ENCODE peak calls at places on chromosomes 7 and 10, in six cellular contexts. Z, L, B, V, P and Q are unnamed samples.

GRCh38 chr10:28840202-28840601 is 162.9 kb downstream of the BAMBI start:
- DNase-seq in Z (no peak), V (no peak), P (no peak), B (no peak), L (no peak), Q (no peak)

GRCh38 chr10:17607603-17608332 is 9.4 kb downstream of the HACD1 start:
- DNase-seq in V (no peak), B (peak), Z (no peak), L (peak), P (no peak), Q (no peak)

GRCh38 chr7:141039366-141039765 is 24.6 kb upstream of the MRPS33 start:
- DNase-seq in P (no peak), V (no peak), B (no peak), L (peak), Z (no peak), Q (no peak)

GRCh38 chr7:33143996-33144718 is 14.8 kb downstream of the BBS9 start:
- DNase-seq in Z (no peak), P (no peak), L (no peak), V (no peak), B (no peak), Q (no peak)

GRCh38 chr7:47885309-47886000 is 62.8 kb downstream of the PKD1L1 start:
- DNase-seq in V (no peak), Z (no peak), P (no peak), L (no peak), B (no peak), Q (no peak)

GRCh38 chr7:135257790-135258189 is 24.2 kb downstream of the STRA8 start:
- DNase-seq in V (no peak), P (no peak), L (no peak), Z (no peak), B (no peak), Q (no peak)

GRCh38 chr10:128958881-128959690 is 508.0 kb upstream of the MGMT start:
- DNase-seq in L (no peak), Z (no peak), V (no peak), B (no peak), P (no peak), Q (no peak)

GRCh38 chr7:105678811-105679495 is 97.7 kb upstream of the EFCAB10 start:
- DNase-seq in P (no peak), B (no peak), Z (no peak), L (no peak), V (no peak), Q (peak)

GRCh38 chr10:62597226-62597625 is 207.3 kb upstream of the ADO start:
- DNase-seq in V (no peak), B (peak), L (no peak), P (no peak), Z (no peak), Q (no peak)

GRCh38 chr10:82861889-82862288 is 986.9 kb downstream of the NRG3 start:
- DNase-seq in L (no peak), V (no peak), Z (no peak), P (no peak), B (no peak), Q (no peak)

GRCh38 chr7:85074-85945 is 107.1 kb upstream of the FAM20C start:
- DNase-seq in Z (no peak), L (no peak), V (no peak), B (no peak), P (no peak), Q (no peak)

GRCh38 chr7:84191261-84191660 is 3.3 kb downstream of the SEMA3A start:
- DNase-seq in B (no peak), Z (no peak), L (no peak), P (no peak), V (no peak), Q (no peak)

GRCh38 chr7:101362334-101363195 is at the start of gene COL26A1:
- DNase-seq in B (no peak), Z (peak), P (peak), L (peak), V (no peak), Q (no peak)

GRCh38 chr10:113709221-113709838 is 29.6 kb downstream of the CASP7 start:
- DNase-seq in V (no peak), L (peak), P (no peak), B (peak), Z (no peak), Q (no peak)

GRCh38 chr10:124063736-124064135 is 29.7 kb downstream of the CHST15 start:
- DNase-seq in B (peak), V (no peak), L (peak), Z (no peak), P (no peak), Q (no peak)

GRCh38 chr7:112481833-112482669 is 1.3 kb downstream of the LSMEM1 start:
- DNase-seq in Z (no peak), L (peak), V (no peak), P (no peak), B (peak), Q (peak)

GRCh38 chr10:49628599-49628998 is 14.8 kb downstream of the CHAT start:
- DNase-seq in Z (no peak), P (no peak), B (no peak), V (no peak), L (no peak), Q (no peak)

GRCh38 chr7:159142730-159143129 is 1.9 kb downstream of the VIPR2 start:
- DNase-seq in L (no peak), B (no peak), V (no peak), P (no peak), Z (no peak), Q (no peak)

GRCh38 chr7:5472432-5473315 is 49.0 kb upstream of the TNRC18 start:
- DNase-seq in V (no peak), L (peak), P (no peak), B (no peak), Z (no peak), Q (no peak)

GRCh38 chr10:77081411-77082010 is 556.1 kb downstream of the KCNMA1 start:
- DNase-seq in B (no peak), V (no peak), L (no peak), Z (no peak), P (no peak), Q (no peak)

GRCh38 chr10:115092555-115093285 is 445 bp upstream of the ATRNL1 start:
- DNase-seq in L (peak), Z (peak), V (no peak), P (peak), B (peak), Q (no peak)

GRCh38 chr7:50690541-50691011 is 92.1 kb downstream of the GRB10 start:
- DNase-seq in P (no peak), B (no peak), Z (peak), L (no peak), V (no peak), Q (no peak)

GRCh38 chr7:99997545-99998137 is 17.8 kb upstream of the ZKSCAN1 start:
- DNase-seq in L (no peak), B (no peak), P (no peak), Z (no peak), V (no peak), Q (no peak)

GRCh38 chr7:131173148-131173890 is 154.4 kb upstream of the MKLN1 start:
- DNase-seq in L (peak), P (no peak), Z (no peak), V (no peak), B (peak), Q (no peak)

GRCh38 chr7:98216941-98217622 is 5.8 kb downstream of the BHLHA15 start:
- DNase-seq in V (no peak), L (no peak), Z (no peak), P (no peak), B (no peak), Q (no peak)

GRCh38 chr7:104922187-104923009 is 91.6 kb upstream of the KMT2E start:
- DNase-seq in B (peak), P (no peak), V (no peak), Z (no peak), L (no peak), Q (no peak)

GRCh38 chr7:32070051-32070405 is 179 bp downstream of the PDE1C start:
- DNase-seq in B (no peak), L (no peak), P (no peak), V (no peak), Z (no peak), Q (no peak)

GRCh38 chr7:138738114-138738513 is 37.0 kb upstream of the SVOPL start:
- DNase-seq in Z (no peak), B (no peak), V (no peak), L (no peak), P (no peak), Q (no peak)

GRCh38 chr7:99102809-99103690 is 40.9 kb downstream of the SMURF1 start:
- DNase-seq in B (peak), P (no peak), V (no peak), L (peak), Z (no peak), Q (no peak)

GRCh38 chr7:193538-194256 is 1.3 kb downstream of the FAM20C start:
- DNase-seq in B (no peak), P (no peak), V (no peak), Z (no peak), L (no peak), Q (no peak)

GRCh38 chr7:22791204-22792158 is 31.2 kb downstream of the TOMM7 start:
- DNase-seq in B (peak), L (peak), V (no peak), P (no peak), Z (no peak), Q (no peak)

GRCh38 chr7:111312966-111313365 is 222.0 kb downstream of the LRRN3 start:
- DNase-seq in P (no peak), L (peak), B (peak), Z (no peak), V (no peak), Q (no peak)

GRCh38 chr7:75599244-75599771 is 107.2 kb downstream of the SPDYE5 start:
- DNase-seq in V (no peak), P (no peak), B (no peak), L (no peak), Z (peak), Q (no peak)

DNA sequence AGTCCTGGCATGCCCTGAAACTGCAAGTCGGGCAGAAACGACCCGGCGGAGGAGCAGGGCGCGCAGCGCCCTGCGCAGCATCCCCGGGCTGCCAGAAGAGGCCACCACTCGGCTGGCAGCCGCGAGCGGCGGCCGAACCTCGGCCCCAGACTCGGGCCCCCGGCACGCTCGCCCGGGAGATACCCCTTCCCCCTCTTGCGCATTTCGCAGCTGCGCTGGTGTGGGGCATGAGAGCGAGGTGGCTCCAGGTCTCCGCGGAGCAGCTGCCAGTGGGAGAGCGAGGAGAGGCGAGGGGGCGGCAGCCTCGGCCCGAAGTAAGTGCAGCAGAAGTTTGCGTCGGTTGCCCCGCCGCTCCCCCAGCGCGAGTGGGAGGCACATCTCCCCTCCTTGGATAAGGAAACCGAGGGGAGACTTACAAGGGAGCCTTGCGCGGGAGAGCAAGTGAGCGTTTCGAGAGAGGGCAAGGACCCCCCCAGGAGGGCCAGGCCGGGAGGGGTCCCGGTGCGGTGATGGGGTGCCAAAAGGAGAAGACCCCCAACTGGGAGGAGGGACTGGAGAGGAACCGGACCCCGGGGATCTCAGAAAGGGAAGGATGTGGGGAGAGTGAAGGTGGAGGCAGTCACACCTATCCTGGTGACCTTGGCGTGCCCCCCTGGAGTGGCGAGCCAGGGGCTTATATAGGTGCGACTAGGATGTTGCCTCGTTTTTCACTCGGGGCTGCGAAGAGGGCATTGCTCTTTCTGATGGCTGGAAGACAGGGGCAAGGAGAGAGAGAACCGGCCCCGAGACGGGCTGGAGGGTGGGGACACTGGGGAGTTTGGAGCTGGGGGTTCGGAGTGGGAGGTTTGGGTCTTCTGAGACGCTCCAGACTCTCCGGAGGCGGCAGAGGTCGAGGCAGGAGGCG is 256.3 kb downstream of the OTUD1 start:
- DNase-seq in Z (no peak), P (peak), V (no peak), B (no peak), L (no peak), Q (no peak)
- TF ChIP-seq CTCF in Z (no peak), P (no peak), V (no peak), B (no peak), L (no peak), Q (no peak)

GRCh38 chr10:25682203-25682950 is 251.7 kb upstream of the MYO3A start:
- DNase-seq in P (no peak), Z (no peak), L (peak), V (no peak), B (peak), Q (no peak)
- TF ChIP-seq CTCF in P (peak), Z (peak), L (peak), V (no peak), B (peak), Q (no peak)

GRCh38 chr7:38413784-38414183 is 140.3 kb upstream of the TARP start:
- DNase-seq in B (no peak), L (no peak), V (no peak), P (no peak), Z (no peak), Q (no peak)

GRCh38 chr7:38410056-38410455 is 136.6 kb upstream of the TARP start:
- DNase-seq in P (no peak), L (no peak), V (no peak), B (no peak), Z (no peak), Q (no peak)

GRCh38 chr7:38409524-38409923 is 136.1 kb upstream of the TARP start:
- DNase-seq in V (no peak), Z (no peak), L (no peak), P (no peak), B (no peak), Q (no peak)

DNA sequence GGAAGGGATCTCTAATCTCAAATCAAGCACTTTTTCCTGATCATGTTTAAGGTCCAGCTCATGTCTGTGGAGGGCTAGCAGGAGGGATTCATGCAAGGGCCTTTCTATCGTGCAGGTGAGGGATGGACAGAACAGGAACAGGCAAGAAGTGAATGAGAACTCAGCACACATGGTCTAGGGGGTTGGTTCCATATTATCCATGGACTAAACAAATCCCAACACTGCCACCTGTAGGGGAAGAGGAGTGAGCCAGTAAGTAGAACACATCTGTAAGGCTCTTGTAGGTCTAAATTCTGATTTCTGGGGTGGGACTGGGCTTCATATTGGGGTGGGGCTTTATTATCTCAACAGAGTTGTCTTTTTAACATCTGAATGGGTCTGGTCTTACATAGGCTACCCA is 138.0 kb upstream of the TARP start:
- DNase-seq in B (peak), Z (no peak), P (no peak), L (peak), V (no peak), Q (no peak)
- TF ChIP-seq CTCF in B (peak), Z (peak), P (no peak), L (no peak), V (no peak), Q (no peak)

DNA sequence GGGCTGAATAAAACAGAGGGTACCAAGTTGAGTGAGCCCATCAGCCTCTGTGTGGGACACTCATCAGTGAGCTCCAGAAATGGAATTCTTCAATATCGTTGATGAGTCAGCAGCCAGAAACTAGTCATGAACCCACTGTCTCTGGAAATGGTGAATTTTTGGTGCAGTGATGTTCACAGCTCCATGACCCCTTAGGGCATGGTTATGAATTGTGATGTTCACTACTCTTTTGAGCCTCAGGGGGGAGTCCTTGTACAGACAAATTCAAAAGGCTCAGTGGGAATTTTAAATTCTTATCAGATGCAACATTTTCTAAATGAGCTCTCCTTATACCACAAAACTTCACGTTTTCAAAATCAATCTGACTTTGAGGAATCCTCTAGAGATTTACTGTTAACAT is 335.7 kb downstream of the PHTF2 start:
- DNase-seq in B (peak), Z (no peak), L (peak), V (no peak), P (no peak), Q (no peak)
- TF ChIP-seq CTCF in B (peak), Z (peak), L (peak), V (no peak), P (peak), Q (peak)

DNA sequence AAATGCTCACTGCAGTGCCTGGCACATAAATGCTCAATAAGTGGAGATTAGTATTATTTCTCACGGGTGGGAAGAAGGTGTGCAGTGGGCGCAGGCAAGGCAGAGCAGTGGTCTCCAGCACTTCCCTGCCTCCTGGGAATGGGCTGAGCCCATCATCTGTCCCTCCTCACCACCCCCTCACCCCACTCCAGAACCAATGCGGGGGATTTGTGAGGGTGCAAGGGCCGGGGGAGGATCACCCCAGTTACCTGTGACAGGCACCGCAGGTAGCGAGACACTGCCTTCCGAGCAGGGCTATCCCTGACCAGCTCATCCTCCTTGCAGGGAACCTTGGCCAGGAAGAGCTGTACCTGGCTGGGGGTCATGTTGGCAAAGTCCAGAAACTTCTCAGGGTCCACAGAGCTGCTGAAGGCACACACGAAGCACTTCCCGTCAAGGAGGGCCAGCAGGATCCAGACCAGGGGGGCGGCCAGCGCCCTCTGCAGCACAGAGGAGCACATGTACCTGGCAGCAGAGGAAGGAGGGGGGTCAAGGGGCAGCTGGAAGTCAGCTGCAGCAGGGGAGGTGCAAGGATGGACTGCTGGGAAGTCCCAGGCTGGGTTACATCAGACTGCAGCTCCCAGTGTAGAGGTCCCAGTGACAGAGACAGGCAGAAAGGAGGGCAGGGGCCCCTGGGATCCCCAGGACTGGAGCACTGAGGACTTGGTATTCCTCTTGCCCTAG is 2.8 kb downstream of the CALHM3 start:
- DNase-seq in B (no peak), Z (no peak), V (no peak), L (peak), P (no peak), Q (no peak)
- TF ChIP-seq CTCF in B (peak), Z (no peak), V (no peak), L (no peak), P (no peak), Q (no peak)

DNA sequence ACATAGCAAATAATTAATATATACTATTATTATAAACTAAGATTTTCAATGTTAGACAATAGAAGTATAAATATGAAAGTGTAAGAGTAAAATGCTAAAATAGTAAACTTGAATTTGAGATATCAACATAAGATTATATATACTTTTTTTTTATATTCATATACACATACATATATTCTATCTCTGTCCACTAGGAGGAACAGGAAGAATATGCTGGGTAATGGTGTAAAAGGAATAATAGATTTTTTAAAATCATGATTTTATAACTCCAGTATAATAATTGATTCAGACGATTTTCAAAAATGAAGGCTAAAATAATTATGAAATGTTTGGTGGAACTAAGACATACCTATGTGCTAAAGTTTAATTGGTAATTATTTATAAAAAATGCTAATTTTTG is 37.7 kb downstream of the AGMO start:
- DNase-seq in L (no peak), B (no peak), V (no peak), P (no peak), Z (no peak), Q (no peak)
- TF ChIP-seq CTCF in L (no peak), B (no peak), V (no peak), P (peak), Z (peak), Q (no peak)

DNA sequence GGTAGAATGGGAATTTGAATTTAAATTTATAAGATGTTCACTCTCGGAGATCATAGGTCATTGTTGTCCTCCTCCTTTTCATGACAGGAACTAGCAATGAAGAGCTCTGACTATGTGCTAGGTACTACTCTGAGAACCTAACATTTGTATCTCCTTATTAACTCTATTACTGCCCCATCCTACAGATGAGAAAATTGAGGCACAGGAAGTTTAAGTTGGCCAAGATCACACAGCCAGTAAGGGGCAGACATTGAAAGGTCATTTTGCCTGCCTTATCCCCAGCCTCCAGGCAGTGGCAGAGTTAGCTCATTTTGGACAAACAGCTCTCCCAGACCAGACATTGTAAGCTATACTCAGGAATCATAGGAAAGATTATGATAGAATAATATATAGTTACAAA is 6.0 kb downstream of the SRGN start:
- DNase-seq in P (no peak), B (no peak), V (no peak), L (peak), Z (no peak), Q (no peak)
- TF ChIP-seq CTCF in P (no peak), B (peak), V (no peak), L (peak), Z (no peak), Q (no peak)

GRCh38 chr7:14698239-14698638 is 204.3 kb downstream of the DGKB start:
- DNase-seq in Z (no peak), V (no peak), B (no peak), P (no peak), L (no peak), Q (no peak)
- TF ChIP-seq CTCF in Z (peak), V (no peak), B (no peak), P (no peak), L (no peak), Q (no peak)